ENCODE peak calls at places on chromosomes 7 and 10, in nine cellular contexts. One of them, this sample, is unnamed.

GRCh38 chr7:23618241-23618640 is 21.1 kb downstream of the CCDC126 start:
- DNase-seq in GM12865: no peak
- DNase-seq in stimulated activated CD4-positive, alpha-beta T cell treated with anti-CD3 and anti-CD28 coated beads, Interleukin-4, amount 100 ng/mL, for 1 hour: no peak
- DNase-seq in cardiac muscle cell: no peak
- DNase-seq in stimulated activated CD8-positive, alpha-beta memory T cell treated with anti-CD3 and anti-CD28 coated beads, Interleukin-7, amount 100 ng/mL, for 1 hour: no peak
- DNase-seq in activated CD8-positive, alpha-beta T cell treated with anti-CD3 and anti-CD28 coated beads for 36 hours: no peak
- DNase-seq in NCI-H2029 treated with DMSO at 0.1 percent for 48 hours: no peak
- DNase-seq in lower leg skin: no peak
- DNase-seq in neural crest cell: no peak
- DNase-seq in this sample: no peak

GRCh38 chr10:14547826-14548225 is 217.1 kb upstream of the FRMD4A start:
- DNase-seq in stimulated activated CD8-positive, alpha-beta memory T cell treated with anti-CD3 and anti-CD28 coated beads, Interleukin-7, amount 100 ng/mL, for 1 hour: no peak
- DNase-seq in activated CD8-positive, alpha-beta T cell treated with anti-CD3 and anti-CD28 coated beads for 36 hours: no peak
- DNase-seq in stimulated activated CD4-positive, alpha-beta T cell treated with anti-CD3 and anti-CD28 coated beads, Interleukin-4, amount 100 ng/mL, for 1 hour: no peak
- DNase-seq in cardiac muscle cell: no peak
- DNase-seq in GM12865: no peak
- DNase-seq in neural crest cell: no peak
- DNase-seq in lower leg skin: no peak
- DNase-seq in NCI-H2029 treated with DMSO at 0.1 percent for 48 hours: no peak
- DNase-seq in this sample: no peak

GRCh38 chr7:67625257-67625713 is 628.7 kb downstream of the TYW1 start:
- DNase-seq in stimulated activated CD8-positive, alpha-beta memory T cell treated with anti-CD3 and anti-CD28 coated beads, Interleukin-7, amount 100 ng/mL, for 1 hour: no peak
- DNase-seq in lower leg skin: peak
- DNase-seq in activated CD8-positive, alpha-beta T cell treated with anti-CD3 and anti-CD28 coated beads for 36 hours: peak
- DNase-seq in cardiac muscle cell: peak
- DNase-seq in GM12865: peak
- DNase-seq in NCI-H2029 treated with DMSO at 0.1 percent for 48 hours: peak
- DNase-seq in stimulated activated CD4-positive, alpha-beta T cell treated with anti-CD3 and anti-CD28 coated beads, Interleukin-4, amount 100 ng/mL, for 1 hour: peak
- DNase-seq in neural crest cell: peak
- DNase-seq in this sample: peak

GRCh38 chr7:127678947-127679346 is 27.0 kb downstream of the SND1 start:
- DNase-seq in stimulated activated CD4-positive, alpha-beta T cell treated with anti-CD3 and anti-CD28 coated beads, Interleukin-4, amount 100 ng/mL, for 1 hour: no peak
- DNase-seq in activated CD8-positive, alpha-beta T cell treated with anti-CD3 and anti-CD28 coated beads for 36 hours: peak
- DNase-seq in GM12865: peak
- DNase-seq in lower leg skin: no peak
- DNase-seq in neural crest cell: no peak
- DNase-seq in stimulated activated CD8-positive, alpha-beta memory T cell treated with anti-CD3 and anti-CD28 coated beads, Interleukin-7, amount 100 ng/mL, for 1 hour: no peak
- DNase-seq in NCI-H2029 treated with DMSO at 0.1 percent for 48 hours: no peak
- DNase-seq in cardiac muscle cell: peak
- DNase-seq in this sample: peak

GRCh38 chr10:83083866-83084265 is 1055.4 kb upstream of the GHITM start:
- DNase-seq in activated CD8-positive, alpha-beta T cell treated with anti-CD3 and anti-CD28 coated beads for 36 hours: no peak
- DNase-seq in cardiac muscle cell: no peak
- DNase-seq in stimulated activated CD4-positive, alpha-beta T cell treated with anti-CD3 and anti-CD28 coated beads, Interleukin-4, amount 100 ng/mL, for 1 hour: no peak
- DNase-seq in NCI-H2029 treated with DMSO at 0.1 percent for 48 hours: no peak
- DNase-seq in lower leg skin: no peak
- DNase-seq in neural crest cell: no peak
- DNase-seq in GM12865: no peak
- DNase-seq in stimulated activated CD8-positive, alpha-beta memory T cell treated with anti-CD3 and anti-CD28 coated beads, Interleukin-7, amount 100 ng/mL, for 1 hour: no peak
- DNase-seq in this sample: no peak

GRCh38 chr7:82164813-82165212 is 278.8 kb downstream of the CACNA2D1 start:
- DNase-seq in GM12865: no peak
- DNase-seq in lower leg skin: peak
- DNase-seq in stimulated activated CD4-positive, alpha-beta T cell treated with anti-CD3 and anti-CD28 coated beads, Interleukin-4, amount 100 ng/mL, for 1 hour: no peak
- DNase-seq in stimulated activated CD8-positive, alpha-beta memory T cell treated with anti-CD3 and anti-CD28 coated beads, Interleukin-7, amount 100 ng/mL, for 1 hour: no peak
- DNase-seq in neural crest cell: no peak
- DNase-seq in activated CD8-positive, alpha-beta T cell treated with anti-CD3 and anti-CD28 coated beads for 36 hours: no peak
- DNase-seq in NCI-H2029 treated with DMSO at 0.1 percent for 48 hours: no peak
- DNase-seq in cardiac muscle cell: peak
- DNase-seq in this sample: peak

GRCh38 chr10:9111983-9112382 is 1057.5 kb downstream of the GATA3 start:
- DNase-seq in neural crest cell: no peak
- DNase-seq in lower leg skin: no peak
- DNase-seq in stimulated activated CD8-positive, alpha-beta memory T cell treated with anti-CD3 and anti-CD28 coated beads, Interleukin-7, amount 100 ng/mL, for 1 hour: no peak
- DNase-seq in cardiac muscle cell: no peak
- DNase-seq in activated CD8-positive, alpha-beta T cell treated with anti-CD3 and anti-CD28 coated beads for 36 hours: no peak
- DNase-seq in NCI-H2029 treated with DMSO at 0.1 percent for 48 hours: no peak
- DNase-seq in stimulated activated CD4-positive, alpha-beta T cell treated with anti-CD3 and anti-CD28 coated beads, Interleukin-4, amount 100 ng/mL, for 1 hour: no peak
- DNase-seq in GM12865: no peak
- DNase-seq in this sample: no peak

GRCh38 chr10:91559750-91560149 is 73.1 kb downstream of the PPP1R3C start:
- DNase-seq in lower leg skin: no peak
- DNase-seq in stimulated activated CD4-positive, alpha-beta T cell treated with anti-CD3 and anti-CD28 coated beads, Interleukin-4, amount 100 ng/mL, for 1 hour: no peak
- DNase-seq in neural crest cell: no peak
- DNase-seq in cardiac muscle cell: no peak
- DNase-seq in activated CD8-positive, alpha-beta T cell treated with anti-CD3 and anti-CD28 coated beads for 36 hours: no peak
- DNase-seq in stimulated activated CD8-positive, alpha-beta memory T cell treated with anti-CD3 and anti-CD28 coated beads, Interleukin-7, amount 100 ng/mL, for 1 hour: no peak
- DNase-seq in GM12865: no peak
- DNase-seq in NCI-H2029 treated with DMSO at 0.1 percent for 48 hours: no peak
- DNase-seq in this sample: no peak

GRCh38 chr7:155362380-155363145 is 64.9 kb downstream of the INSIG1 start:
- DNase-seq in lower leg skin: no peak
- DNase-seq in stimulated activated CD4-positive, alpha-beta T cell treated with anti-CD3 and anti-CD28 coated beads, Interleukin-4, amount 100 ng/mL, for 1 hour: no peak
- DNase-seq in NCI-H2029 treated with DMSO at 0.1 percent for 48 hours: no peak
- DNase-seq in stimulated activated CD8-positive, alpha-beta memory T cell treated with anti-CD3 and anti-CD28 coated beads, Interleukin-7, amount 100 ng/mL, for 1 hour: no peak
- DNase-seq in GM12865: no peak
- DNase-seq in cardiac muscle cell: no peak
- DNase-seq in neural crest cell: no peak
- DNase-seq in activated CD8-positive, alpha-beta T cell treated with anti-CD3 and anti-CD28 coated beads for 36 hours: no peak
- DNase-seq in this sample: no peak

This sample was measured in AG08396.